ENCODE peak calls at places on chromosomes 3 and 15, in four cellular contexts. U is SIG-M5, Q is SW480, J is choroid plexus epithelial cell. D is an unnamed sample.

GRCh38 chr15:33742807-33743206 is 225.5 kb upstream of the CHRM5 start:
- DNase-seq in U (no peak), Q (no peak), J (peak; percentile 10), D (no peak)

GRCh38 chr15:94206463-94207167 is 24.7 kb upstream of the MCTP2 start:
- DNase-seq in U (no peak), Q (peak; percentile 17), J (peak; percentile 41), D (peak; percentile 4)

GRCh38 chr15:89785771-89786135 is 9.6 kb downstream of the MESP2 start:
- DNase-seq in U (no peak), Q (no peak), J (peak; percentile 77), D (no peak)

GRCh38 chr3:39804951-39805350 is 4.5 kb upstream of the MYRIP start:
- DNase-seq in U (no peak), Q (no peak), J (no peak), D (peak; percentile 32)

GRCh38 chr3:15241341-15241740 is 35.3 kb downstream of the CAPN7 start:
- DNase-seq in U (no peak), Q (peak; percentile 16), J (peak; percentile 39), D (peak; percentile 49)

GRCh38 chr15:47514251-47514652 is 203.1 kb upstream of the SEMA6D start:
- DNase-seq in U (no peak), Q (peak; percentile 8), J (peak; percentile 79), D (no peak)

GRCh38 chr3:100073555-100074307 is 40.6 kb downstream of the FILIP1L start:
- DNase-seq in U (peak; percentile 71), Q (no peak), J (peak; percentile 96), D (no peak)

GRCh38 chr15:43009206-43009605 is 88.6 kb upstream of the TTBK2 start:
- DNase-seq in U (no peak), Q (no peak), J (no peak), D (no peak)

D was measured in SK-MEL-5.